ENCODE peak calls at places on chromosomes 6 and 20, in five cellular contexts. One of them, this sample, is unnamed.

GRCh38 chr20:50727792-50728485 is 3.4 kb upstream of the PARD6B start:
- DNase-seq in GM13977: no peak
- DNase-seq in colonic mucosa: no peak
- DNase-seq in neuronal stem cell: no peak
- DNase-seq in DMS79: no peak
- DNase-seq in this sample: no peak

GRCh38 chr6:159267165-159267564 is 98.0 kb downstream of the FNDC1 start:
- DNase-seq in colonic mucosa: no peak
- DNase-seq in GM13977: no peak
- DNase-seq in DMS79: no peak
- DNase-seq in neuronal stem cell: peak; percentile 54
- DNase-seq in this sample: no peak

GRCh38 chr6:34189806-34190503 is 44.1 kb upstream of the GRM4 start:
- DNase-seq in GM13977: no peak
- DNase-seq in DMS79: no peak
- DNase-seq in colonic mucosa: no peak
- DNase-seq in neuronal stem cell: no peak
- DNase-seq in this sample: no peak

GRCh38 chr6:12066297-12066696 is 54.2 kb downstream of the HIVEP1 start:
- DNase-seq in neuronal stem cell: no peak
- DNase-seq in GM13977: no peak
- DNase-seq in colonic mucosa: no peak
- DNase-seq in DMS79: no peak
- DNase-seq in this sample: no peak

GRCh38 chr20:11716239-11716944 is 201.3 kb upstream of the BTBD3 start:
- DNase-seq in neuronal stem cell: no peak
- DNase-seq in DMS79: no peak
- DNase-seq in colonic mucosa: no peak
- DNase-seq in GM13977: no peak
- DNase-seq in this sample: peak; percentile 47

GRCh38 chr6:34562861-34563512 is 6.9 kb upstream of the SPDEF start:
- DNase-seq in neuronal stem cell: no peak
- DNase-seq in GM13977: no peak
- DNase-seq in colonic mucosa: no peak
- DNase-seq in DMS79: no peak
- DNase-seq in this sample: no peak

GRCh38 chr20:60123096-60123495 is 164.9 kb downstream of the CDH26 start:
- DNase-seq in GM13977: no peak
- DNase-seq in neuronal stem cell: no peak
- DNase-seq in DMS79: no peak
- DNase-seq in colonic mucosa: no peak
- DNase-seq in this sample: no peak

GRCh38 chr20:56986931-56987720 is 279.3 kb downstream of the BMP7 start:
- DNase-seq in GM13977: no peak
- DNase-seq in neuronal stem cell: no peak
- DNase-seq in colonic mucosa: no peak
- DNase-seq in DMS79: no peak
- DNase-seq in this sample: peak; percentile 79

GRCh38 chr6:36516559-36516958 is 30.7 kb downstream of the STK38 start:
- DNase-seq in neuronal stem cell: no peak
- DNase-seq in colonic mucosa: peak; percentile 39
- DNase-seq in DMS79: no peak
- DNase-seq in GM13977: no peak
- DNase-seq in this sample: no peak

GRCh38 chr6:100461273-100461919 is 3.3 kb downstream of the SIM1 start:
- DNase-seq in GM13977: no peak
- DNase-seq in DMS79: no peak
- DNase-seq in colonic mucosa: no peak
- DNase-seq in neuronal stem cell: peak; percentile 59
- DNase-seq in this sample: no peak

GRCh38 chr6:166598441-166599138 is 12.1 kb upstream of the RAMACL start:
- DNase-seq in neuronal stem cell: no peak
- DNase-seq in DMS79: peak; percentile 43
- DNase-seq in GM13977: no peak
- DNase-seq in colonic mucosa: no peak
- DNase-seq in this sample: peak; percentile 70

GRCh38 chr20:24724982-24725533 is 224.0 kb upstream of the CST7 start:
- DNase-seq in colonic mucosa: no peak
- DNase-seq in GM13977: no peak
- DNase-seq in DMS79: no peak
- DNase-seq in neuronal stem cell: no peak
- DNase-seq in this sample: no peak

GRCh38 chr6:20349225-20349624 is 52.5 kb upstream of the E2F3 start:
- DNase-seq in DMS79: no peak
- DNase-seq in GM13977: no peak
- DNase-seq in colonic mucosa: no peak
- DNase-seq in neuronal stem cell: no peak
- DNase-seq in this sample: no peak